ENCODE peak calls at places on chromosomes 2 and 18, in eight cellular contexts. One of them, this sample, is unnamed.

GRCh38 chr2:199186226-199186864 is 271.4 kb downstream of the SATB2 start:
- DNase-seq in HFFc6: no peak
- DNase-seq in NCI-H774: no peak
- DNase-seq in transverse colon: no peak
- DNase-seq in fibroblast of mammary gland: no peak
- DNase-seq in thoracic aorta: no peak
- DNase-seq in RPMI7951: no peak
- DNase-seq in stimulated activated CD8-positive, alpha-beta memory T cell treated with anti-CD3 and anti-CD28 coated beads, Interleukin-15, amount 100 ng/mL, for 4 hours: no peak
- DNase-seq in this sample: no peak

GRCh38 chr2:37829202-37829601 is 95.9 kb upstream of the RMDN2 start:
- DNase-seq in thoracic aorta: peak; percentile 40
- DNase-seq in fibroblast of mammary gland: peak; percentile 97
- DNase-seq in RPMI7951: peak; percentile 91
- DNase-seq in stimulated activated CD8-positive, alpha-beta memory T cell treated with anti-CD3 and anti-CD28 coated beads, Interleukin-15, amount 100 ng/mL, for 4 hours: no peak
- DNase-seq in NCI-H774: no peak
- DNase-seq in transverse colon: no peak
- DNase-seq in HFFc6: peak; percentile 98
- DNase-seq in this sample: peak; percentile 68

GRCh38 chr18:59751186-59751585 is 54.0 kb upstream of the CCBE1 start:
- DNase-seq in transverse colon: no peak
- DNase-seq in stimulated activated CD8-positive, alpha-beta memory T cell treated with anti-CD3 and anti-CD28 coated beads, Interleukin-15, amount 100 ng/mL, for 4 hours: no peak
- DNase-seq in RPMI7951: no peak
- DNase-seq in fibroblast of mammary gland: no peak
- DNase-seq in HFFc6: no peak
- DNase-seq in NCI-H774: no peak
- DNase-seq in thoracic aorta: no peak
- DNase-seq in this sample: no peak

GRCh38 chr18:3083776-3084175 is 70.8 kb upstream of the LPIN2 start:
- DNase-seq in transverse colon: no peak
- DNase-seq in fibroblast of mammary gland: peak; percentile 8
- DNase-seq in RPMI7951: no peak
- DNase-seq in NCI-H774: no peak
- DNase-seq in stimulated activated CD8-positive, alpha-beta memory T cell treated with anti-CD3 and anti-CD28 coated beads, Interleukin-15, amount 100 ng/mL, for 4 hours: no peak
- DNase-seq in HFFc6: no peak
- DNase-seq in thoracic aorta: no peak
- DNase-seq in this sample: no peak

GRCh38 chr2:240098349-240098748 is 37.8 kb downstream of the COPS9 start:
- DNase-seq in NCI-H774: no peak
- DNase-seq in transverse colon: no peak
- DNase-seq in HFFc6: no peak
- DNase-seq in stimulated activated CD8-positive, alpha-beta memory T cell treated with anti-CD3 and anti-CD28 coated beads, Interleukin-15, amount 100 ng/mL, for 4 hours: no peak
- DNase-seq in RPMI7951: no peak
- DNase-seq in fibroblast of mammary gland: no peak
- DNase-seq in thoracic aorta: no peak
- DNase-seq in this sample: no peak

GRCh38 chr2:171807130-171807529 is 86.9 kb downstream of the SLC25A12 start:
- DNase-seq in RPMI7951: peak; percentile 34
- DNase-seq in fibroblast of mammary gland: no peak
- DNase-seq in NCI-H774: no peak
- DNase-seq in HFFc6: no peak
- DNase-seq in thoracic aorta: no peak
- DNase-seq in stimulated activated CD8-positive, alpha-beta memory T cell treated with anti-CD3 and anti-CD28 coated beads, Interleukin-15, amount 100 ng/mL, for 4 hours: no peak
- DNase-seq in transverse colon: no peak
- DNase-seq in this sample: no peak

GRCh38 chr2:126220336-126220735 is 435.6 kb upstream of the GYPC start:
- DNase-seq in stimulated activated CD8-positive, alpha-beta memory T cell treated with anti-CD3 and anti-CD28 coated beads, Interleukin-15, amount 100 ng/mL, for 4 hours: no peak
- DNase-seq in fibroblast of mammary gland: peak; percentile 1
- DNase-seq in RPMI7951: peak; percentile 46
- DNase-seq in HFFc6: peak; percentile 8
- DNase-seq in NCI-H774: no peak
- DNase-seq in transverse colon: no peak
- DNase-seq in thoracic aorta: no peak
- DNase-seq in this sample: no peak

GRCh38 chr2:75707901-75708300 is 2.8 kb downstream of the GCFC2 start:
- DNase-seq in RPMI7951: no peak
- DNase-seq in HFFc6: no peak
- DNase-seq in NCI-H774: no peak
- DNase-seq in fibroblast of mammary gland: peak; percentile 57
- DNase-seq in transverse colon: no peak
- DNase-seq in stimulated activated CD8-positive, alpha-beta memory T cell treated with anti-CD3 and anti-CD28 coated beads, Interleukin-15, amount 100 ng/mL, for 4 hours: no peak
- DNase-seq in thoracic aorta: no peak
- DNase-seq in this sample: no peak

GRCh38 chr2:28164280-28164801 is 228.3 kb upstream of the FOSL2 start:
- DNase-seq in NCI-H774: no peak
- DNase-seq in fibroblast of mammary gland: peak; percentile 72
- DNase-seq in HFFc6: no peak
- DNase-seq in transverse colon: no peak
- DNase-seq in thoracic aorta: no peak
- DNase-seq in RPMI7951: peak; percentile 91
- DNase-seq in stimulated activated CD8-positive, alpha-beta memory T cell treated with anti-CD3 and anti-CD28 coated beads, Interleukin-15, amount 100 ng/mL, for 4 hours: no peak
- DNase-seq in this sample: no peak

GRCh38 chr2:161625314-161625919 is 1.2 kb downstream of the SLC4A10 start:
- DNase-seq in fibroblast of mammary gland: no peak
- DNase-seq in NCI-H774: no peak
- DNase-seq in transverse colon: peak; percentile 10
- DNase-seq in stimulated activated CD8-positive, alpha-beta memory T cell treated with anti-CD3 and anti-CD28 coated beads, Interleukin-15, amount 100 ng/mL, for 4 hours: no peak
- DNase-seq in thoracic aorta: no peak
- DNase-seq in RPMI7951: no peak
- DNase-seq in HFFc6: no peak
- DNase-seq in this sample: peak; percentile 0

GRCh38 chr2:100104718-100105677 is 37.4 kb downstream of the AFF3 start:
- DNase-seq in HFFc6: no peak
- DNase-seq in transverse colon: no peak
- DNase-seq in NCI-H774: no peak
- DNase-seq in thoracic aorta: no peak
- DNase-seq in stimulated activated CD8-positive, alpha-beta memory T cell treated with anti-CD3 and anti-CD28 coated beads, Interleukin-15, amount 100 ng/mL, for 4 hours: no peak
- DNase-seq in RPMI7951: no peak
- DNase-seq in fibroblast of mammary gland: no peak
- DNase-seq in this sample: peak; percentile 11

GRCh38 chr2:48414980-48415764 is 114.8 kb upstream of the STON1 start:
- DNase-seq in RPMI7951: peak; percentile 97
- DNase-seq in transverse colon: no peak
- DNase-seq in stimulated activated CD8-positive, alpha-beta memory T cell treated with anti-CD3 and anti-CD28 coated beads, Interleukin-15, amount 100 ng/mL, for 4 hours: no peak
- DNase-seq in thoracic aorta: no peak
- DNase-seq in NCI-H774: no peak
- DNase-seq in HFFc6: no peak
- DNase-seq in fibroblast of mammary gland: peak; percentile 41
- DNase-seq in this sample: no peak

GRCh38 chr2:159872353-159872752 is 74.3 kb upstream of the CD302 start:
- DNase-seq in transverse colon: no peak
- DNase-seq in thoracic aorta: no peak
- DNase-seq in RPMI7951: no peak
- DNase-seq in stimulated activated CD8-positive, alpha-beta memory T cell treated with anti-CD3 and anti-CD28 coated beads, Interleukin-15, amount 100 ng/mL, for 4 hours: no peak
- DNase-seq in HFFc6: no peak
- DNase-seq in NCI-H774: no peak
- DNase-seq in fibroblast of mammary gland: no peak
- DNase-seq in this sample: no peak

GRCh38 chr2:107013884-107014283 is 127.9 kb upstream of the ST6GAL2 start:
- DNase-seq in NCI-H774: no peak
- DNase-seq in RPMI7951: no peak
- DNase-seq in thoracic aorta: no peak
- DNase-seq in HFFc6: no peak
- DNase-seq in stimulated activated CD8-positive, alpha-beta memory T cell treated with anti-CD3 and anti-CD28 coated beads, Interleukin-15, amount 100 ng/mL, for 4 hours: no peak
- DNase-seq in fibroblast of mammary gland: no peak
- DNase-seq in transverse colon: no peak
- DNase-seq in this sample: no peak

GRCh38 chr18:2917255-2918047 is 70.6 kb downstream of the EMILIN2 start:
- DNase-seq in NCI-H774: no peak
- DNase-seq in thoracic aorta: no peak
- DNase-seq in transverse colon: no peak
- DNase-seq in RPMI7951: no peak
- DNase-seq in stimulated activated CD8-positive, alpha-beta memory T cell treated with anti-CD3 and anti-CD28 coated beads, Interleukin-15, amount 100 ng/mL, for 4 hours: no peak
- DNase-seq in fibroblast of mammary gland: no peak
- DNase-seq in HFFc6: no peak
- DNase-seq in this sample: no peak